ENCODE peak calls at places on chromosomes 4 and X, in seven cellular contexts. D is T-helper 1 cell; S is NCI-H460; H is NCI-H446 treated with DMSO at 0.1 percent for 48 hours; V is effector CD4-positive, alpha-beta T cell; B is GM20000; I is lung microvascular endothelial cell. Q is an unnamed sample.

GRCh38 chr4:108360857-108361820 is 192.4 kb upstream of the LEF1 start:
- DNase-seq in D (no peak), S (no peak), H (no peak), V (no peak), B (no peak), I (no peak), Q (no peak)

GRCh38 chr4:70996014-70996353 is 2.5 kb downstream of the DCK start:
- DNase-seq in D (peak; percentile 37), S (no peak), H (no peak), V (no peak), B (no peak), I (no peak), Q (no peak)

GRCh38 chr4:54423066-54423465 is 194.0 kb downstream of the PDGFRA start:
- DNase-seq in D (no peak), S (no peak), H (no peak), V (no peak), B (no peak), I (no peak), Q (no peak)

GRCh38 chr4:153595894-153596601 is 88.0 kb upstream of the TLR2 start:
- DNase-seq in D (peak; percentile 38), S (no peak), H (no peak), V (no peak), B (no peak), I (no peak), Q (no peak)

GRCh38 chr4:135032670-135033069 is 831.1 kb upstream of the PABPC4L start:
- DNase-seq in D (no peak), S (no peak), H (no peak), V (no peak), B (no peak), I (no peak), Q (no peak)

GRCh38 chrX:44742480-44743155 is 101.2 kb upstream of the DUSP21 start:
- DNase-seq in D (no peak), S (no peak), H (no peak), V (no peak), B (no peak), I (no peak), Q (peak; percentile 31)

GRCh38 chr4:38237139-38237538 is 276.9 kb downstream of the PTTG2 start:
- DNase-seq in D (no peak), S (no peak), H (peak; percentile 8), V (no peak), B (no peak), I (peak; percentile 88), Q (peak; percentile 27)

GRCh38 chr4:2953496-2953895 is 9.7 kb downstream of the NOP14 start:
- DNase-seq in D (no peak), S (no peak), H (no peak), V (no peak), B (no peak), I (no peak), Q (no peak)

GRCh38 chr4:115780835-115781234 is 667.4 kb upstream of the NDST4 start:
- DNase-seq in D (no peak), S (no peak), H (no peak), V (no peak), B (no peak), I (no peak), Q (no peak)

GRCh38 chr4:171985129-171985528 is 171.9 kb downstream of the GALNTL6 start:
- DNase-seq in D (no peak), S (no peak), H (no peak), V (no peak), B (no peak), I (no peak), Q (no peak)

GRCh38 chr4:138401330-138401729 is 159.2 kb upstream of the SLC7A11 start:
- DNase-seq in D (no peak), S (no peak), H (no peak), V (no peak), B (no peak), I (no peak), Q (no peak)

GRCh38 chr4:53783208-53783859 is 192.0 kb upstream of the LNX1 start:
- DNase-seq in D (no peak), S (no peak), H (no peak), V (no peak), B (no peak), I (no peak), Q (no peak)

GRCh38 chr4:146485968-146486367 is 35.8 kb downstream of the SLC10A7 start:
- DNase-seq in D (no peak), S (no peak), H (no peak), V (no peak), B (peak; percentile 8), I (no peak), Q (no peak)

GRCh38 chr4:56466910-56467283 is 520 bp upstream of the SRP72 start:
- DNase-seq in D (no peak), S (no peak), H (no peak), V (no peak), B (peak; percentile 10), I (peak; percentile 6), Q (peak; percentile 7)

GRCh38 chrX:37361596-37361995 is 12.4 kb downstream of the PRRG1 start:
- DNase-seq in D (no peak), S (no peak), H (no peak), V (no peak), B (no peak), I (no peak), Q (no peak)

GRCh38 chrX:112832481-112833095 is 8.0 kb downstream of the AMOT start:
- DNase-seq in D (no peak), S (no peak), H (no peak), V (no peak), B (no peak), I (no peak), Q (peak; percentile 65)

GRCh38 chr4:167897116-167897515 is 195.2 kb upstream of the ANXA10 start:
- DNase-seq in D (no peak), S (no peak), H (no peak), V (no peak), B (no peak), I (peak; percentile 73), Q (peak; percentile 87)

GRCh38 chr4:121462660-121463261 is 81.9 kb upstream of the QRFPR start:
- DNase-seq in D (peak; percentile 58), S (peak; percentile 45), H (peak; percentile 68), V (no peak), B (peak; percentile 35), I (peak; percentile 78), Q (peak; percentile 70)

GRCh38 chr4:1523907-1524636 is 117.8 kb upstream of the NKX1-1 start:
- DNase-seq in D (no peak), S (no peak), H (no peak), V (no peak), B (no peak), I (no peak), Q (no peak)

GRCh38 chr4:128220286-128221235 is 67.1 kb downstream of the PGRMC2 start:
- DNase-seq in D (no peak), S (peak; percentile 39), H (peak; percentile 44), V (no peak), B (peak; percentile 42), I (peak; percentile 80), Q (peak; percentile 9)

GRCh38 chrX:67568769-67569168 is 24.9 kb downstream of the AR start:
- DNase-seq in D (no peak), S (no peak), H (no peak), V (no peak), B (no peak), I (no peak), Q (no peak)

GRCh38 chrX:124395145-124395858 is 48.9 kb downstream of the SH2D1A start:
- DNase-seq in D (no peak), S (no peak), H (no peak), V (no peak), B (peak; percentile 2), I (no peak), Q (no peak)

GRCh38 chr4:87011340-87012034 is 76.7 kb downstream of the AFF1 start:
- DNase-seq in D (no peak), S (peak; percentile 14), H (peak; percentile 57), V (no peak), B (no peak), I (peak; percentile 94), Q (peak; percentile 88)

GRCh38 chrX:134246282-134246681 is 9.3 kb downstream of the CCDC160 start:
- DNase-seq in D (no peak), S (no peak), H (no peak), V (no peak), B (no peak), I (no peak), Q (no peak)

GRCh38 chr4:115370490-115370889 is 257.1 kb upstream of the NDST4 start:
- DNase-seq in D (no peak), S (no peak), H (no peak), V (no peak), B (no peak), I (no peak), Q (no peak)

GRCh38 chr4:186762865-186763264 is 39.2 kb upstream of the FAT1 start:
- DNase-seq in D (no peak), S (no peak), H (no peak), V (no peak), B (no peak), I (no peak), Q (peak; percentile 37)

GRCh38 chr4:54091637-54092404 is 8.1 kb upstream of the GSX2 start:
- DNase-seq in D (peak; percentile 79), S (peak; percentile 53), H (peak; percentile 47), V (peak; percentile 62), B (peak; percentile 78), I (peak; percentile 76), Q (peak; percentile 80)

GRCh38 chr4:1002131-1002630 is 9.0 kb upstream of the SLC26A1 start:
- DNase-seq in D (no peak), S (no peak), H (no peak), V (no peak), B (no peak), I (peak; percentile 29), Q (no peak)

GRCh38 chr4:90318208-90318607 is 191.0 kb downstream of the CCSER1 start:
- DNase-seq in D (no peak), S (peak; percentile 66), H (no peak), V (no peak), B (no peak), I (peak; percentile 56), Q (no peak)

GRCh38 chrX:45712067-45712466 is 511.4 kb upstream of the DIPK2B start:
- DNase-seq in D (no peak), S (no peak), H (no peak), V (no peak), B (no peak), I (peak; percentile 13), Q (no peak)

GRCh38 chr4:91065117-91065516 is 937.9 kb downstream of the CCSER1 start:
- DNase-seq in D (no peak), S (no peak), H (no peak), V (no peak), B (no peak), I (no peak), Q (no peak)

GRCh38 chr4:73459048-73459421 is 22.5 kb upstream of the AFM start:
- DNase-seq in D (no peak), S (no peak), H (no peak), V (no peak), B (no peak), I (no peak), Q (no peak)

GRCh38 chr4:134668237-134668636 is 466.6 kb upstream of the PABPC4L start:
- DNase-seq in D (no peak), S (no peak), H (no peak), V (no peak), B (no peak), I (no peak), Q (peak; percentile 52)

Q was measured in LoVo.